ENCODE peak calls at places on chromosome X, in eight cellular contexts. One of them, this sample, is unnamed.

GRCh38 chrX:40132751-40133150 is 35.0 kb upstream of the BCOR start:
- DNase-seq in stimulated activated CD8-positive, alpha-beta memory T cell treated with anti-CD3 and anti-CD28 coated beads, Interleukin-4, amount 100 ng/mL, for 1 hour: no peak
- DNase-seq in ELF-1: no peak
- DNase-seq in EH: peak
- DNase-seq in T-helper 17 cell: no peak
- DNase-seq in renal cortical epithelial cell: peak
- DNase-seq in C1 segment of cervical spinal cord: no peak
- DNase-seq in PC-3: peak
- DNase-seq in this sample: no peak

GRCh38 chrX:121987163-121987562 is 939.8 kb downstream of the GLUD2 start:
- DNase-seq in stimulated activated CD8-positive, alpha-beta memory T cell treated with anti-CD3 and anti-CD28 coated beads, Interleukin-4, amount 100 ng/mL, for 1 hour: no peak
- DNase-seq in ELF-1: no peak
- DNase-seq in EH: peak
- DNase-seq in T-helper 17 cell: no peak
- DNase-seq in renal cortical epithelial cell: no peak
- DNase-seq in C1 segment of cervical spinal cord: no peak
- DNase-seq in PC-3: no peak
- DNase-seq in this sample: no peak

GRCh38 chrX:94814216-94814615 is 1140.2 kb downstream of the FAM133A start:
- DNase-seq in stimulated activated CD8-positive, alpha-beta memory T cell treated with anti-CD3 and anti-CD28 coated beads, Interleukin-4, amount 100 ng/mL, for 1 hour: no peak
- DNase-seq in ELF-1: no peak
- DNase-seq in EH: no peak
- DNase-seq in T-helper 17 cell: no peak
- DNase-seq in renal cortical epithelial cell: no peak
- DNase-seq in C1 segment of cervical spinal cord: no peak
- DNase-seq in PC-3: no peak
- DNase-seq in this sample: no peak

GRCh38 chrX:151082077-151082948 is 94.1 kb upstream of the GPR50 start:
- DNase-seq in stimulated activated CD8-positive, alpha-beta memory T cell treated with anti-CD3 and anti-CD28 coated beads, Interleukin-4, amount 100 ng/mL, for 1 hour: peak
- DNase-seq in ELF-1: peak
- DNase-seq in EH: peak
- DNase-seq in T-helper 17 cell: peak
- DNase-seq in renal cortical epithelial cell: peak
- DNase-seq in C1 segment of cervical spinal cord: peak
- DNase-seq in PC-3: peak
- DNase-seq in this sample: peak

GRCh38 chrX:63426519-63426918 is 75.4 kb upstream of the SPIN4 start:
- DNase-seq in stimulated activated CD8-positive, alpha-beta memory T cell treated with anti-CD3 and anti-CD28 coated beads, Interleukin-4, amount 100 ng/mL, for 1 hour: no peak
- DNase-seq in ELF-1: peak
- DNase-seq in EH: no peak
- DNase-seq in T-helper 17 cell: no peak
- DNase-seq in renal cortical epithelial cell: no peak
- DNase-seq in C1 segment of cervical spinal cord: no peak
- DNase-seq in PC-3: no peak
- DNase-seq in this sample: no peak

GRCh38 chrX:57329008-57329407 is 42.5 kb downstream of the FAAH2 start:
- DNase-seq in stimulated activated CD8-positive, alpha-beta memory T cell treated with anti-CD3 and anti-CD28 coated beads, Interleukin-4, amount 100 ng/mL, for 1 hour: no peak
- DNase-seq in ELF-1: peak
- DNase-seq in EH: no peak
- DNase-seq in T-helper 17 cell: no peak
- DNase-seq in renal cortical epithelial cell: no peak
- DNase-seq in C1 segment of cervical spinal cord: no peak
- DNase-seq in PC-3: peak
- DNase-seq in this sample: no peak

GRCh38 chrX:22800360-22800759 is 199.4 kb upstream of the DDX53 start:
- DNase-seq in stimulated activated CD8-positive, alpha-beta memory T cell treated with anti-CD3 and anti-CD28 coated beads, Interleukin-4, amount 100 ng/mL, for 1 hour: no peak
- DNase-seq in ELF-1: peak
- DNase-seq in EH: peak
- DNase-seq in T-helper 17 cell: no peak
- DNase-seq in renal cortical epithelial cell: peak
- DNase-seq in C1 segment of cervical spinal cord: no peak
- DNase-seq in PC-3: peak
- DNase-seq in this sample: no peak

GRCh38 chrX:97158270-97158669 is 274.6 kb downstream of the RPA4 start:
- DNase-seq in stimulated activated CD8-positive, alpha-beta memory T cell treated with anti-CD3 and anti-CD28 coated beads, Interleukin-4, amount 100 ng/mL, for 1 hour: no peak
- DNase-seq in ELF-1: no peak
- DNase-seq in EH: no peak
- DNase-seq in T-helper 17 cell: no peak
- DNase-seq in renal cortical epithelial cell: peak
- DNase-seq in C1 segment of cervical spinal cord: no peak
- DNase-seq in PC-3: peak
- DNase-seq in this sample: no peak

GRCh38 chrX:18036394-18036793 is 175.3 kb upstream of the RAI2 start:
- DNase-seq in stimulated activated CD8-positive, alpha-beta memory T cell treated with anti-CD3 and anti-CD28 coated beads, Interleukin-4, amount 100 ng/mL, for 1 hour: no peak
- DNase-seq in ELF-1: no peak
- DNase-seq in EH: no peak
- DNase-seq in T-helper 17 cell: no peak
- DNase-seq in renal cortical epithelial cell: no peak
- DNase-seq in C1 segment of cervical spinal cord: no peak
- DNase-seq in PC-3: peak
- DNase-seq in this sample: no peak

GRCh38 chrX:115531818-115532403 is 29.1 kb upstream of the PLS3 start:
- DNase-seq in stimulated activated CD8-positive, alpha-beta memory T cell treated with anti-CD3 and anti-CD28 coated beads, Interleukin-4, amount 100 ng/mL, for 1 hour: no peak
- DNase-seq in ELF-1: no peak
- DNase-seq in EH: peak
- DNase-seq in T-helper 17 cell: no peak
- DNase-seq in renal cortical epithelial cell: peak
- DNase-seq in C1 segment of cervical spinal cord: no peak
- DNase-seq in PC-3: peak
- DNase-seq in this sample: no peak

GRCh38 chrX:27883468-27884092 is 75.8 kb downstream of the MAGEB10 start:
- DNase-seq in stimulated activated CD8-positive, alpha-beta memory T cell treated with anti-CD3 and anti-CD28 coated beads, Interleukin-4, amount 100 ng/mL, for 1 hour: no peak
- DNase-seq in ELF-1: peak
- DNase-seq in EH: peak
- DNase-seq in T-helper 17 cell: no peak
- DNase-seq in renal cortical epithelial cell: no peak
- DNase-seq in C1 segment of cervical spinal cord: no peak
- DNase-seq in PC-3: no peak
- DNase-seq in this sample: no peak

GRCh38 chrX:36868592-36868991 is 139.6 kb upstream of the FAM47C start:
- DNase-seq in stimulated activated CD8-positive, alpha-beta memory T cell treated with anti-CD3 and anti-CD28 coated beads, Interleukin-4, amount 100 ng/mL, for 1 hour: no peak
- DNase-seq in ELF-1: no peak
- DNase-seq in EH: no peak
- DNase-seq in T-helper 17 cell: no peak
- DNase-seq in renal cortical epithelial cell: no peak
- DNase-seq in C1 segment of cervical spinal cord: no peak
- DNase-seq in PC-3: no peak
- DNase-seq in this sample: no peak

GRCh38 chrX:84186603-84187358 is 1.2 kb downstream of the RPS6KA6 start:
- DNase-seq in stimulated activated CD8-positive, alpha-beta memory T cell treated with anti-CD3 and anti-CD28 coated beads, Interleukin-4, amount 100 ng/mL, for 1 hour: no peak
- DNase-seq in ELF-1: peak
- DNase-seq in EH: peak
- DNase-seq in T-helper 17 cell: no peak
- DNase-seq in renal cortical epithelial cell: no peak
- DNase-seq in C1 segment of cervical spinal cord: no peak
- DNase-seq in PC-3: peak
- DNase-seq in this sample: no peak

GRCh38 chrX:137747231-137747630 is 181.3 kb downstream of the ZIC3 start:
- DNase-seq in stimulated activated CD8-positive, alpha-beta memory T cell treated with anti-CD3 and anti-CD28 coated beads, Interleukin-4, amount 100 ng/mL, for 1 hour: no peak
- DNase-seq in ELF-1: peak
- DNase-seq in EH: no peak
- DNase-seq in T-helper 17 cell: no peak
- DNase-seq in renal cortical epithelial cell: no peak
- DNase-seq in C1 segment of cervical spinal cord: no peak
- DNase-seq in PC-3: no peak
- DNase-seq in this sample: no peak

GRCh38 chrX:1486749-1487361 is 34.1 kb upstream of the ASMTL start:
- DNase-seq in stimulated activated CD8-positive, alpha-beta memory T cell treated with anti-CD3 and anti-CD28 coated beads, Interleukin-4, amount 100 ng/mL, for 1 hour: no peak
- DNase-seq in ELF-1: no peak
- DNase-seq in EH: no peak
- DNase-seq in T-helper 17 cell: no peak
- DNase-seq in renal cortical epithelial cell: no peak
- DNase-seq in C1 segment of cervical spinal cord: no peak
- DNase-seq in PC-3: no peak
- DNase-seq in this sample: no peak

GRCh38 chrX:133415276-133416105 is at the start of gene GPC4:
- DNase-seq in stimulated activated CD8-positive, alpha-beta memory T cell treated with anti-CD3 and anti-CD28 coated beads, Interleukin-4, amount 100 ng/mL, for 1 hour: no peak
- DNase-seq in ELF-1: peak
- DNase-seq in EH: peak
- DNase-seq in T-helper 17 cell: no peak
- DNase-seq in renal cortical epithelial cell: no peak
- DNase-seq in C1 segment of cervical spinal cord: no peak
- DNase-seq in PC-3: peak
- DNase-seq in this sample: no peak

GRCh38 chrX:112147206-112147605 is 64.6 kb upstream of the TRPC5 start:
- DNase-seq in stimulated activated CD8-positive, alpha-beta memory T cell treated with anti-CD3 and anti-CD28 coated beads, Interleukin-4, amount 100 ng/mL, for 1 hour: no peak
- DNase-seq in ELF-1: peak
- DNase-seq in EH: no peak
- DNase-seq in T-helper 17 cell: no peak
- DNase-seq in renal cortical epithelial cell: peak
- DNase-seq in C1 segment of cervical spinal cord: no peak
- DNase-seq in PC-3: peak
- DNase-seq in this sample: no peak

GRCh38 chrX:133185938-133186337 is 32.2 kb downstream of the TFDP3 start:
- DNase-seq in stimulated activated CD8-positive, alpha-beta memory T cell treated with anti-CD3 and anti-CD28 coated beads, Interleukin-4, amount 100 ng/mL, for 1 hour: no peak
- DNase-seq in ELF-1: no peak
- DNase-seq in EH: no peak
- DNase-seq in T-helper 17 cell: no peak
- DNase-seq in renal cortical epithelial cell: peak
- DNase-seq in C1 segment of cervical spinal cord: no peak
- DNase-seq in PC-3: peak
- DNase-seq in this sample: no peak

GRCh38 chrX:27966492-27966891 is 14.8 kb downstream of the DCAF8L1 start:
- DNase-seq in stimulated activated CD8-positive, alpha-beta memory T cell treated with anti-CD3 and anti-CD28 coated beads, Interleukin-4, amount 100 ng/mL, for 1 hour: no peak
- DNase-seq in ELF-1: no peak
- DNase-seq in EH: no peak
- DNase-seq in T-helper 17 cell: no peak
- DNase-seq in renal cortical epithelial cell: no peak
- DNase-seq in C1 segment of cervical spinal cord: no peak
- DNase-seq in PC-3: peak
- DNase-seq in this sample: no peak

GRCh38 chrX:119573840-119574393 is 446 bp upstream of the UBE2A start:
- DNase-seq in stimulated activated CD8-positive, alpha-beta memory T cell treated with anti-CD3 and anti-CD28 coated beads, Interleukin-4, amount 100 ng/mL, for 1 hour: no peak
- DNase-seq in ELF-1: peak
- DNase-seq in EH: peak
- DNase-seq in T-helper 17 cell: no peak
- DNase-seq in renal cortical epithelial cell: peak
- DNase-seq in C1 segment of cervical spinal cord: peak
- DNase-seq in PC-3: peak
- DNase-seq in this sample: no peak

GRCh38 chrX:21747523-21747922 is 10.4 kb downstream of the SMPX start:
- DNase-seq in stimulated activated CD8-positive, alpha-beta memory T cell treated with anti-CD3 and anti-CD28 coated beads, Interleukin-4, amount 100 ng/mL, for 1 hour: no peak
- DNase-seq in ELF-1: peak
- DNase-seq in EH: no peak
- DNase-seq in T-helper 17 cell: no peak
- DNase-seq in renal cortical epithelial cell: no peak
- DNase-seq in C1 segment of cervical spinal cord: no peak
- DNase-seq in PC-3: no peak
- DNase-seq in this sample: no peak

GRCh38 chrX:12988797-12989196 is 13.9 kb downstream of the TMSB4X start:
- DNase-seq in stimulated activated CD8-positive, alpha-beta memory T cell treated with anti-CD3 and anti-CD28 coated beads, Interleukin-4, amount 100 ng/mL, for 1 hour: no peak
- DNase-seq in ELF-1: no peak
- DNase-seq in EH: peak
- DNase-seq in T-helper 17 cell: no peak
- DNase-seq in renal cortical epithelial cell: peak
- DNase-seq in C1 segment of cervical spinal cord: no peak
- DNase-seq in PC-3: peak
- DNase-seq in this sample: no peak

GRCh38 chrX:23373129-23373804 is 38.6 kb downstream of the PTCHD1 start:
- DNase-seq in stimulated activated CD8-positive, alpha-beta memory T cell treated with anti-CD3 and anti-CD28 coated beads, Interleukin-4, amount 100 ng/mL, for 1 hour: no peak
- DNase-seq in ELF-1: no peak
- DNase-seq in EH: peak
- DNase-seq in T-helper 17 cell: no peak
- DNase-seq in renal cortical epithelial cell: peak
- DNase-seq in C1 segment of cervical spinal cord: no peak
- DNase-seq in PC-3: peak
- DNase-seq in this sample: no peak

GRCh38 chrX:262391-262909 is 18.7 kb upstream of the PLCXD1 start:
- DNase-seq in stimulated activated CD8-positive, alpha-beta memory T cell treated with anti-CD3 and anti-CD28 coated beads, Interleukin-4, amount 100 ng/mL, for 1 hour: no peak
- DNase-seq in ELF-1: no peak
- DNase-seq in EH: no peak
- DNase-seq in T-helper 17 cell: no peak
- DNase-seq in renal cortical epithelial cell: peak
- DNase-seq in C1 segment of cervical spinal cord: no peak
- DNase-seq in PC-3: no peak
- DNase-seq in this sample: no peak

GRCh38 chrX:152220612-152221011 is 82.2 kb upstream of the MAGEA10 start:
- DNase-seq in stimulated activated CD8-positive, alpha-beta memory T cell treated with anti-CD3 and anti-CD28 coated beads, Interleukin-4, amount 100 ng/mL, for 1 hour: no peak
- DNase-seq in ELF-1: no peak
- DNase-seq in EH: no peak
- DNase-seq in T-helper 17 cell: no peak
- DNase-seq in renal cortical epithelial cell: no peak
- DNase-seq in C1 segment of cervical spinal cord: no peak
- DNase-seq in PC-3: peak
- DNase-seq in this sample: no peak

GRCh38 chrX:52979568-52979967 is 21.2 kb upstream of the FAM156A start:
- DNase-seq in stimulated activated CD8-positive, alpha-beta memory T cell treated with anti-CD3 and anti-CD28 coated beads, Interleukin-4, amount 100 ng/mL, for 1 hour: no peak
- DNase-seq in ELF-1: no peak
- DNase-seq in EH: no peak
- DNase-seq in T-helper 17 cell: no peak
- DNase-seq in renal cortical epithelial cell: no peak
- DNase-seq in C1 segment of cervical spinal cord: no peak
- DNase-seq in PC-3: no peak
- DNase-seq in this sample: no peak

GRCh38 chrX:69186651-69187050 is 21.4 kb upstream of the PJA1 start:
- DNase-seq in stimulated activated CD8-positive, alpha-beta memory T cell treated with anti-CD3 and anti-CD28 coated beads, Interleukin-4, amount 100 ng/mL, for 1 hour: no peak
- DNase-seq in ELF-1: no peak
- DNase-seq in EH: no peak
- DNase-seq in T-helper 17 cell: no peak
- DNase-seq in renal cortical epithelial cell: no peak
- DNase-seq in C1 segment of cervical spinal cord: no peak
- DNase-seq in PC-3: no peak
- DNase-seq in this sample: no peak

GRCh38 chrX:14864626-14865025 is 8.2 kb downstream of the FANCB start:
- DNase-seq in stimulated activated CD8-positive, alpha-beta memory T cell treated with anti-CD3 and anti-CD28 coated beads, Interleukin-4, amount 100 ng/mL, for 1 hour: no peak
- DNase-seq in ELF-1: no peak
- DNase-seq in EH: peak
- DNase-seq in T-helper 17 cell: no peak
- DNase-seq in renal cortical epithelial cell: no peak
- DNase-seq in C1 segment of cervical spinal cord: no peak
- DNase-seq in PC-3: peak
- DNase-seq in this sample: no peak

GRCh38 chrX:134932528-134933217 is 58.1 kb upstream of the SMIM10 start:
- DNase-seq in stimulated activated CD8-positive, alpha-beta memory T cell treated with anti-CD3 and anti-CD28 coated beads, Interleukin-4, amount 100 ng/mL, for 1 hour: no peak
- DNase-seq in ELF-1: no peak
- DNase-seq in EH: peak
- DNase-seq in T-helper 17 cell: no peak
- DNase-seq in renal cortical epithelial cell: peak
- DNase-seq in C1 segment of cervical spinal cord: no peak
- DNase-seq in PC-3: peak
- DNase-seq in this sample: no peak